ENCODE peak calls at places on chromosomes 4 and X, in five cellular contexts. N, M, B, L and D are unnamed samples.

GRCh38 chr4:38870098-38870850 is 2.7 kb downstream of the FAM114A1 start:
- DNase-seq in N (peak), M (no peak), B (no peak), L (peak), D (no peak)

GRCh38 chr4:27010334-27010940 is 149.8 kb downstream of the STIM2 start:
- DNase-seq in N (peak), M (no peak), B (peak), L (peak), D (no peak)

GRCh38 chrX:106588801-106589200 is 23.0 kb upstream of the RADX start:
- DNase-seq in N (no peak), M (no peak), B (no peak), L (no peak), D (no peak)

GRCh38 chrX:142994988-142995387 is 30.7 kb upstream of the SPANXN4 start:
- DNase-seq in N (no peak), M (no peak), B (no peak), L (no peak), D (no peak)

GRCh38 chrX:12378706-12379105 is 240.4 kb downstream of the FRMPD4 start:
- DNase-seq in N (peak), M (no peak), B (no peak), L (no peak), D (no peak)

GRCh38 chr4:173294444-173294843 is 39.7 kb downstream of the HMGB2 start:
- DNase-seq in N (no peak), M (no peak), B (no peak), L (no peak), D (no peak)

GRCh38 chr4:25861951-25862410 is 807 bp downstream of the SEL1L3 start:
- DNase-seq in N (peak), M (no peak), B (no peak), L (peak), D (no peak)

GRCh38 chrX:16466640-16467432 is 183.1 kb upstream of the S100G start:
- DNase-seq in N (peak), M (no peak), B (no peak), L (peak), D (no peak)

GRCh38 chrX:145213504-145213903 is 33.8 kb upstream of the SPANXN1 start:
- DNase-seq in N (no peak), M (no peak), B (no peak), L (peak), D (no peak)

GRCh38 chrX:12352922-12353321 is 214.6 kb downstream of the FRMPD4 start:
- DNase-seq in N (no peak), M (no peak), B (no peak), L (no peak), D (no peak)

GRCh38 chr4:19583827-19584569 is 667.7 kb upstream of the SLIT2 start:
- DNase-seq in N (peak), M (no peak), B (no peak), L (peak), D (no peak)

GRCh38 chrX:15165832-15166231 is 104.1 kb downstream of the ASB9 start:
- DNase-seq in N (no peak), M (no peak), B (no peak), L (no peak), D (no peak)

GRCh38 chr4:109848501-109848900 is 594 bp downstream of the LRIT3 start:
- DNase-seq in N (no peak), M (no peak), B (no peak), L (no peak), D (no peak)

GRCh38 chrX:41300758-41301437 is 33.1 kb upstream of the DDX3X start:
- DNase-seq in N (peak), M (no peak), B (no peak), L (peak), D (no peak)

GRCh38 chr4:157706134-157706533 is 466.7 kb downstream of the GASK1B start:
- DNase-seq in N (no peak), M (no peak), B (no peak), L (no peak), D (no peak)

GRCh38 chr4:139028191-139028661 is 12.6 kb downstream of the NOCT start:
- DNase-seq in N (no peak), M (no peak), B (no peak), L (no peak), D (no peak)

GRCh38 chr4:48268956-48269860 is at the start of gene TEC:
- DNase-seq in N (peak), M (peak), B (no peak), L (peak), D (peak)

GRCh38 chr4:58303456-58303855 is 1193.3 kb upstream of the IGFBP7 start:
- DNase-seq in N (no peak), M (no peak), B (no peak), L (no peak), D (no peak)

GRCh38 chrX:9164535-9165425 is 130.9 kb upstream of the FAM9B start:
- DNase-seq in N (no peak), M (no peak), B (no peak), L (peak), D (no peak)

GRCh38 chr4:176376032-176376614 is 56.4 kb downstream of the SPCS3 start:
- DNase-seq in N (peak), M (no peak), B (no peak), L (peak), D (no peak)

GRCh38 chrX:11461181-11462001 is 168.2 kb downstream of the AMELX start:
- DNase-seq in N (peak), M (no peak), B (no peak), L (peak), D (no peak)

GRCh38 chrX:2628751-2629315 is 62.3 kb upstream of the CD99 start:
- DNase-seq in N (no peak), M (no peak), B (no peak), L (no peak), D (no peak)

GRCh38 chr4:2691313-2691712 is 64.8 kb downstream of the TNIP2 start:
- DNase-seq in N (no peak), M (no peak), B (no peak), L (no peak), D (peak)

GRCh38 chr4:153623491-153623890 is 60.6 kb upstream of the TLR2 start:
- DNase-seq in N (no peak), M (no peak), B (no peak), L (no peak), D (no peak)

GRCh38 chr4:3328814-3329663 is 36.2 kb downstream of the RGS12 start:
- DNase-seq in N (no peak), M (no peak), B (no peak), L (no peak), D (peak)

GRCh38 chr4:109298279-109299010 is 4.0 kb downstream of the COL25A1 start:
- DNase-seq in N (no peak), M (no peak), B (no peak), L (no peak), D (no peak)

GRCh38 chr4:188372856-188373255 is 233.6 kb downstream of the TRIML1 start:
- DNase-seq in N (peak), M (no peak), B (no peak), L (peak), D (no peak)

GRCh38 chr4:10084651-10085320 is 31.8 kb downstream of the WDR1 start:
- DNase-seq in N (peak), M (peak), B (peak), L (no peak), D (no peak)

GRCh38 chr4:78707268-78707667 is 68.9 kb upstream of the BMP2K start:
- DNase-seq in N (no peak), M (no peak), B (no peak), L (no peak), D (no peak)

GRCh38 chr4:181143241-181143854 is 1099.9 kb upstream of the TENM3 start:
- DNase-seq in N (peak), M (peak), B (peak), L (peak), D (peak)

GRCh38 chrX:140799216-140799615 is 89.7 kb downstream of the LINC00632 start:
- DNase-seq in N (no peak), M (no peak), B (no peak), L (peak), D (no peak)

GRCh38 chr4:180799798-180800197 is 1443.4 kb upstream of the TENM3 start:
- DNase-seq in N (no peak), M (no peak), B (no peak), L (no peak), D (no peak)

GRCh38 chrX:123590842-123591491 is 141.9 kb downstream of the THOC2 start:
- DNase-seq in N (peak), M (no peak), B (no peak), L (peak), D (no peak)

GRCh38 chrX:63128509-63128908 is 222.6 kb downstream of the SPIN4 start:
- DNase-seq in N (peak), M (no peak), B (no peak), L (peak), D (no peak)

GRCh38 chr4:6242271-6243029 is 27.2 kb upstream of the WFS1 start:
- DNase-seq in N (no peak), M (no peak), B (peak), L (no peak), D (no peak)

GRCh38 chr4:154741877-154742851 is 1.6 kb upstream of the LRAT start:
- DNase-seq in N (no peak), M (no peak), B (no peak), L (no peak), D (no peak)

GRCh38 chr4:154741131-154741530 is 2.7 kb upstream of the LRAT start:
- DNase-seq in N (no peak), M (no peak), B (no peak), L (no peak), D (no peak)

GRCh38 chr4:154744341-154744948 is 645 bp downstream of the LRAT start:
- DNase-seq in N (no peak), M (no peak), B (no peak), L (no peak), D (no peak)

GRCh38 chr4:154740462-154740861 is 3.3 kb upstream of the LRAT start:
- DNase-seq in N (no peak), M (no peak), B (no peak), L (no peak), D (no peak)

DNA sequence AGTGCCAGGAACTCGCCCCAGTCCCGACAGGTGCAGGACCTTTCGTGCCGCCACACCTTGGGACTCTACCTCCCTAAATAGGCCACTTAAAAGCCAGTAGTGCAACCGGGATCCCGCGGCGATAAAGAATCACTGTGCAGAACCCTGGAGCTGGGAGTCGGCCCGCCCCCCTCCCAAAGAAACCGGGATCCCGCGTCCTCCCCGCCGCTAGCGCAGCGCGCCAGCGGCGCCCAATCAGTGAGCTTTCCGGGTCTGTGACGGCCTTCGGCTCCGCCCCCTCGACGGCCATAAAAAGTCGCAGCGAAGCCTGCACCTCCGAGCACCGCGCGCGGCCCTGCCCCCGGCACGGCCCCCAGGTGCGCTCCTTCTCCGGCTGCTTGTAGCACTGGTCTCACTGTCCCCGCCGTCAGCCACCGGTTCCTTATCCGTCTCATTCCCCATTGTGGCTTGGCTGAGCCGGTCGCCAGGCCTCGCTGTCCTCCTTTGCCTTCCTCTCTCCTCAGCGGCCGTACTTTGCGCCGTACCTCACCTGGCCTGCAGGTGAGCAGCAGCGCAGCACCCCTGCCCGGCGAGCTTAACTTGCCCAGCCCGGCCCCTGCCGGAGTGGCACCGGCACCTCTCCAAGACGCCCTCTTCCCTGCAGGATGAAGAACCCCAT is at the start of gene LRAT:
- DNase-seq in N (no peak), M (peak), B (peak), L (peak), D (no peak)
- TF ChIP-seq CTCF in N (no peak), M (no peak), B (no peak), L (no peak), D (no peak)

GRCh38 chrX:120664081-120664480 is 34.2 kb upstream of the C1GALT1C1 start:
- DNase-seq in N (peak), M (no peak), B (no peak), L (peak), D (no peak)
- TF ChIP-seq CTCF in N (peak), M (no peak), B (no peak), L (peak), D (peak)

GRCh38 chr4:142211444-142211843 is 575.1 kb downstream of the IL15 start:
- DNase-seq in N (no peak), M (no peak), B (no peak), L (no peak), D (no peak)
- TF ChIP-seq CTCF in N (no peak), M (no peak), B (no peak), L (no peak), D (no peak)

GRCh38 chrX:70995338-70995737 is 64.4 kb upstream of the SLC7A3 start:
- DNase-seq in N (no peak), M (no peak), B (no peak), L (no peak), D (no peak)

GRCh38 chrX:71000139-71000538 is 68.0 kb downstream of the SNX12 start:
- DNase-seq in N (no peak), M (no peak), B (no peak), L (no peak), D (no peak)

GRCh38 chrX:70998402-70999027 is 67.6 kb upstream of the SLC7A3 start:
- DNase-seq in N (peak), M (no peak), B (no peak), L (peak), D (no peak)
- TF ChIP-seq CTCF in N (peak), M (no peak), B (no peak), L (peak), D (peak)

DNA sequence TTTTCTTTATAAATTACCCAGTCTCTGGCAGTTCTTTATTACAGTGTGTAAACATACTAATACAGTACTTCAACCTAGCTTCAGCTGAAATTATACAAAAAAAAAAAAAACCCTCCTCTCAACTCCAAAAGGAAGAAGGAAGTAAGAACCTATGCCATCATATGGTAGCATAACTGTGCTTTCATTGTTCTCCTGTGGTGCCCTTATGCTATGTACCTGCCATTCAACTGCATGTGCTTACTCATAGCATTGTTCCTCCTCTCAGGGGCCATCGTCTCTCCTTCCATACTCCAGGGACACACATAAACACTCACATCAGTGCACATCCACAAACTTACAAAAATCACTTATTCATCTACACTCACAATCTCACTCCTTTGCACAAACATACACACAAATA is 470.1 kb upstream of the HS3ST1 start:
- DNase-seq in N (no peak), M (no peak), B (no peak), L (no peak), D (no peak)
- TF ChIP-seq CTCF in N (no peak), M (no peak), B (no peak), L (no peak), D (no peak)